ENCODE peak calls at places on chromosomes 7 and 10, in four cellular contexts. A is WTC11, P is HEK293T, W is HepG2. V is an unnamed sample.

GRCh38 chr7:119903090-119903489 is 369.9 kb upstream of the KCND2 start:
- DNase-seq in A (no peak), P (no peak), W (no peak), V (no peak)

GRCh38 chr7:50317697-50318640 is 13.5 kb downstream of the IKZF1 start:
- DNase-seq in A (no peak), P (no peak), W (no peak), V (no peak)

GRCh38 chr10:61643316-61643751 is 19.4 kb upstream of the CABCOCO1 start:
- DNase-seq in A (no peak), P (no peak), W (no peak), V (no peak)

GRCh38 chr10:91541481-91541880 is 91.4 kb downstream of the PPP1R3C start:
- DNase-seq in A (no peak), P (no peak), W (no peak), V (no peak)

GRCh38 chr10:71512794-71513379 is 116.2 kb downstream of the CDH23 start:
- DNase-seq in A (no peak), P (no peak), W (peak), V (no peak)

GRCh38 chr10:70668454-70668970 is 3.8 kb upstream of the ADAMTS14 start:
- DNase-seq in A (no peak), P (no peak), W (no peak), V (no peak)

GRCh38 chr10:49071221-49071761 is 44.0 kb downstream of the VSTM4 start:
- DNase-seq in A (no peak), P (no peak), W (no peak), V (no peak)

GRCh38 chr10:27241640-27242472 is 1.3 kb upstream of the ACBD5 start:
- DNase-seq in A (peak), P (peak), W (peak), V (peak)

GRCh38 chr10:78925275-78925674 is 143.5 kb upstream of the ZMIZ1 start:
- DNase-seq in A (no peak), P (no peak), W (no peak), V (no peak)

GRCh38 chr7:31991406-31991805 is 78.8 kb downstream of the PDE1C start:
- DNase-seq in A (no peak), P (no peak), W (no peak), V (no peak)

GRCh38 chr10:63720072-63720537 is 198.9 kb downstream of the REEP3 start:
- DNase-seq in A (peak), P (peak), W (peak), V (peak)

GRCh38 chr10:101132636-101133473 is 1.8 kb downstream of the TLX1 start:
- DNase-seq in A (no peak), P (no peak), W (no peak), V (no peak)

GRCh38 chr7:47039899-47040298 is 542.0 kb downstream of the TNS3 start:
- DNase-seq in A (no peak), P (no peak), W (no peak), V (no peak)

GRCh38 chr7:53418834-53419482 is 383.5 kb downstream of the POM121L12 start:
- DNase-seq in A (no peak), P (no peak), W (no peak), V (no peak)

GRCh38 chr7:140646931-140647647 is 6.5 kb upstream of the DENND2A start:
- DNase-seq in A (peak), P (peak), W (peak), V (peak)

GRCh38 chr10:1159131-1160061 is 103.2 kb downstream of the WDR37 start:
- DNase-seq in A (no peak), P (no peak), W (no peak), V (peak)

GRCh38 chr10:26799342-26799741 is 61.4 kb downstream of the ABI1 start:
- DNase-seq in A (no peak), P (no peak), W (no peak), V (no peak)

GRCh38 chr7:101856488-101857357 is 39.3 kb downstream of the CUX1 start:
- DNase-seq in A (peak), P (peak), W (peak), V (peak)

GRCh38 chr10:132724436-132724835 is 61.5 kb downstream of the NKX6-2 start:
- DNase-seq in A (no peak), P (no peak), W (no peak), V (no peak)

GRCh38 chr7:92725161-92725925 is 111.0 kb downstream of the CDK6 start:
- DNase-seq in A (no peak), P (no peak), W (no peak), V (no peak)

GRCh38 chr7:92720604-92721350 is 115.6 kb downstream of the CDK6 start:
- DNase-seq in A (no peak), P (no peak), W (no peak), V (no peak)

GRCh38 chr7:92723978-92724377 is 112.4 kb downstream of the CDK6 start:
- DNase-seq in A (peak), P (no peak), W (no peak), V (no peak)

GRCh38 chr7:92722541-92722940 is 113.8 kb downstream of the CDK6 start:
- DNase-seq in A (no peak), P (no peak), W (no peak), V (no peak)

DNA sequence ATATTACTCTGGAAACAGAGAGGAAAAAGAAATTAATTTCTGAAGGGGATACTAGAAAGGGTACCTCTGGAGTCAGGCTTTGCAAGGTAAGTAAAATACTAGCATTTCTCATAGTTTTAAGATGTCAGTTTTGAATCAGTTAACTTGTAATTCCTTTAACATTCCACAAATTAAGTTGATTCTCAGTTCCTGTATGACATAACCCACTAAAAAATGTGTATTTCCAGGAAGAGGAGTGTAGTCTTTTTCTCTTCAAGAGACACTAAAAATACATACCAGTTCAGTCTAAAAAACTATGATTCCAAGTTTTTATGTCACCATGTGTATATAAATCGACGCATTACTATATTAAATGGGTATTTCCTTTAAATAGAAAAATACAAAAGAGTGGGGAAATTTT is 113.2 kb downstream of the CDK6 start:
- DNase-seq in A (no peak), P (no peak), W (no peak), V (no peak)
- TF ChIP-seq ELF4 in A (no peak), P (no peak), W (no peak), V (no peak)

DNA sequence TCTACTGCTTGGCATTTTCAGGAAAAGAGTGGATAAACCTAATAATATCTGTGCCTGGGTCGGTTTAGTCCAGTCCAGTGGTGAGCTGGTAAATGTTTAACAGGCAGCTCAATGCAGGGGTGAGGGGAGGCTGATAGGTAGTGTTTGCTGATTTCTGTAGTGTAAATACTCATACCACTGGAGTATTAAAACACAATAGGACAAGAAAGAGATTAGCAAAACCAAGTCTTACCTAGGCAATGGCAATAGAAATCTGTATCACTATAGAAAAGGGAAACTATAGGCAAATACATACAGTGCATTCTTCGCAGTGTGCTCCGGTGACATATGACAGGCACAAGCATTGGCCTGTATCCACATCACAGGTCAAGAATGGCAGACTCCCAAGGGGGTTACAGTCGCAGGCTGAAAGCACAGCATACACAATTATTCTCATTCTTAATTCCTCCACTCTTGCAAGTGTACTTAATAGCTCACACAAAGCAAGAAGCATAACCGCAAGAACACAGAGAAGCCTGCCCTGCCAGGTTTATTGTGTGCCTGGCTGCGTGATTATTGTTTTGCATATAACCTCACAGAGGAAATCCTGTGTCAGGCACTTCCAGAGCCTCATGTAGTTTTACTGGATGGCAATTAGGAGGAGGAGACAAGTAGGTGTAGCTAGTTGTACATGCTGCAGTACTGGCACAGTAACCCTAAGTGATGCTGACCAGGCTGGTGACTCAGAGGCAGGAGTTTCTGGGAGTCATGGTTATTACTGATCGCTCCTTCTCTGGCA is 35.0 kb downstream of the LAMB4 start:
- DNase-seq in A (no peak), P (no peak), W (peak), V (no peak)
- TF ChIP-seq ELF4 in A (no peak), P (no peak), W (no peak), V (no peak)

GRCh38 chr10:25578061-25578460 is 356.0 kb upstream of the MYO3A start:
- DNase-seq in A (no peak), P (no peak), W (no peak), V (no peak)
- TF ChIP-seq ELF4 in A (no peak), P (no peak), W (no peak), V (no peak)

DNA sequence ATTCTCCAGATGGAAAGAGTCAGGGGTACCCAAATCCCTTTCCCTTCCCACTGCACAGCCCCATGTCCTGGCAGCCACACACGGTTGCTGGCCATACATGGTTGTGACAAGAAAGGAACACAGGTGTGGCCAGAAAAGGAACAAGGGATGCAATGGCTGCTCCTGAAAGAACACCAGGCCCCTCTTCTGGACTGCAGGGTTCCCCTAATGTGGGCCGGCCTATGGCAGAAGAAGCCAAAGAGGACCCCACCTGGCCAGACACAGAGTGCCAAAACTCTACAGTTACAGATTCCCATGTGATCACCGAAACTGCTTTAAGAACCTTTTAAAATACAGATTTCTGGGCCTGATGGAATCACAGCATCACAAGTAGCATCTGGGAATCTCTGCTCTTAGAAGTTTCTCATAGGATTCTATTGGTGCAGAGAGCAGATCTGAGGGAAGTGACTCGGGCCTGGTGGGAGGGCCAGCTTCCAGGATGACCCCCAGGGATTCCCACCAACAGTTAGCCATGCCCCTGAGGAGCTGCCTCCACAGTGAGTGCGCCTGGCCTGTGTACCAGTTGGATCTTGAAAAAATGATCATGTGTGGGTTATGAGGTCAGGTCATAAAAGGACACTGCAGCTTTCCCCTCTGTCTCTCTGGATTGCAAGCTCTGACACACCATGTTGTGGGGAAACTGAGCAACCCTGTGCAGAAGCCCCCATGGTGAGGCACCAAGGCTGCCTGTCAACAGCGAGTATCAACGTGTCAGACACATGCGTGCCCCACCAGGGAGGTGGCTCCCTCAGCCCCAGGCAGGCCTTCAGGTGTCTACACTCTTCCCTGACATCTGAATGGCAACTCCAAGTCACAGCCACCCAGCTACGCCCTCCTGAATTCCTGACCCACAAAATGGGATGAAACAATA is 89.6 kb upstream of the LANCL2 start:
- DNase-seq in A (no peak), P (no peak), W (no peak), V (no peak)
- TF ChIP-seq ELF4 in A (no peak), P (no peak), W (no peak), V (no peak)

DNA sequence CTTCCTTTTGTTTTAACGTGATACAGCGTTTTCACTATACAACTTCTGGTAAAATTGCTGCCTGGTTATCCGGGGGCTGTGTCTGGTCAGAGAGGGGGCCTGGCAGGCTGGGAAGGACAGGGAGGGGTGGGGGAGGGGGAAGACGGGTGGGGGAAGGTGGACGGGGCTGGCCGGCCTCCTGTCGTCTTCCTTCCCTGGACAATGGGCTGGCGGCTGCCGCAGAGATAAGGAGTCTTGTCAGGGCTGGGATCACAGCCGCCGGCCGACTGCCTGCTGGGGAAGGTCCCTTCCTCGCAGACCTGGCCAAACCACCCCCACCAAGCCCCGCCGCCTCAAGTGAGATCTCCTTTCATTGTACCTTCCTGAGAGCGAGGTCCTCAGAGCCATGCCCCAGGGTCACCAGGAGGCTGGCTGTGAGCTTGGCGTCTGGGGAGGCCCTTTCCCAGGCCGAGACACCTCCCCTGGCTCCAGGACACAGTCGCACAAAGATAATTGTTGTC is 151.2 kb upstream of the TNRC18 start:
- DNase-seq in A (peak), P (no peak), W (no peak), V (peak)
- TF ChIP-seq ELF4 in A (no peak), P (no peak), W (no peak), V (no peak)

GRCh38 chr10:88827718-88828117 is 23.9 kb downstream of the ANKRD22 start:
- DNase-seq in A (no peak), P (no peak), W (no peak), V (no peak)

GRCh38 chr10:88830643-88831277 is 20.9 kb downstream of the ANKRD22 start:
- DNase-seq in A (no peak), P (no peak), W (no peak), V (no peak)

GRCh38 chr10:88831709-88832108 is 19.9 kb downstream of the ANKRD22 start:
- DNase-seq in A (no peak), P (no peak), W (no peak), V (no peak)

GRCh38 chr10:88826390-88826789 is 23.9 kb downstream of the LIPM start:
- DNase-seq in A (no peak), P (no peak), W (no peak), V (no peak)

DNA sequence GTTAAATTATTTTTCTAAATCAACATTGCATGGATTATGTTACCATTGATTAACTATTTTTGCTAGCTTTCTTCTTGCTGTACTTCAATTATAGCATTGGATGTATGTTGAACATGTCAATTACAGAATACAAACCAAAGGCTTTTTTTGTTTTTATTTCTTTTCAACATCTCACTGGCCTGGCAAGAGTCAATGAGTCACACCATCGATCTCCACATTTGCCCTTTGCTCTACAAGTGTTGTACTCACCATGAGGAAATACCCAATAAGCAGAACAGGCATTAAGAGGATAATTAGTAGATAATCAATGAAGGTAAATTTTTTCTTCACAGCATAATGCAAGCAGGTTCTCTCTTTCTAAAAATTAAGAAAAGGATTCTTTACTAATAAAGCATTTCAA is 23.3 kb downstream of the ANKRD22 start:
- DNase-seq in A (no peak), P (no peak), W (no peak), V (no peak)
- TF ChIP-seq ELF4 in A (no peak), P (no peak), W (no peak), V (no peak)

GRCh38 chr10:43237631-43238446 is 29.0 kb downstream of the RASGEF1A start:
- DNase-seq in A (peak), P (no peak), W (no peak), V (no peak)
- TF ChIP-seq ELF4 in A (no peak), P (no peak), W (no peak), V (no peak)

DNA sequence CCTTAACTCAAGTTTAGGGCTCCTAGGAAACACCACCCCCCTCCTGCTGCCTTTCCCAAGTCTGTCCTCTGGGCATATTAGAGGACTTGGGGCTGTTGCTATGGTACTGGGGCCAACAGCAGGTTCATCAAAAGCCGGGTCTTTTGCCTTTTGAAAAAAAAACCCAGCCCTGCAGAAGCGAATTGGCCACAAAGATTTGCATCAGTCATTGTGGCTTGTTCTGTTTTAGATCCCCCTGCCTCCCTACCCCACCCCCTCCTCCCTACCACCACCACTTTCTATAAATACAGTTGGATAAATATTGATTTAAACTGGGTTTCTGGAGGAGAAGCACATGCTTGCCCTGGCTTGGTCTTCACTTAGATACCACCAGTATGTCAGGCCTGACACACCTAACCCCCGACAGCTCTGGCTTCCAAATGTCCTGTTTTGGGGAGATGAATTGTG is 7.0 kb downstream of the MXI1 start:
- DNase-seq in A (no peak), P (no peak), W (no peak), V (no peak)
- TF ChIP-seq ELF4 in A (no peak), P (no peak), W (no peak), V (no peak)

DNA sequence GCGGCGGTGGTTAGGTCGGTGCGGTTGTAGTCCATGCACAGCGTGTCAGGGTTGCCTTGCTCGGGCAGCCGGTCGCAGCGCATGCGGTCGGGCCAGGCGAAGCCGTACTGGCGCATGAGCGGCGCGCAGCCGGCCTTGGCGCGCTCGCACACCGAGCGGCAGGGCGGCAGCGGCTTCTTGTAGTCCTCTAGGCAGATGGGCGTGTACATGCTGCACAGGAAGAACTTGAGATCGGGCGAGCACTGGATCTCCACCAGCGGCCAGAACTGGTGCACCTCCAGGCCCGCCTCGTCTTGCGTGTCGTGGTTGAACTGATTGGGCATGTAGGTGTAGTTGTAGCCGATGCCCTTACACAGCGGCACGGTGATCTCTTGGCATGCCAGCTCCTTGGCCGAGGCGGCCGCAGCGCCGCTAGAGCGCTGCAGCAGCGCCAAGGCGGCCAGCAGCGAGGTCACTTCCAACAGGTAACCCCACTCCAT is 1.1 kb downstream of the FZD8 start:
- DNase-seq in A (peak), P (peak), W (peak), V (no peak)
- TF ChIP-seq ELF4 in A (peak), P (no peak), W (no peak), V (no peak)